ENCODE peak calls at places on chromosomes 12 and 14, in eight cellular contexts. One of them, this sample, is unnamed.

GRCh38 chr14:91402278-91403068 is 15.1 kb downstream of the CCDC88C start:
- DNase-seq in A549: no peak
- DNase-seq in IMR-90: no peak
- DNase-seq in stomach: peak
- DNase-seq in esophagus muscularis mucosa: no peak
- DNase-seq in uterus: no peak
- DNase-seq in HepG2: no peak
- DNase-seq in adrenal gland: no peak
- DNase-seq in this sample: no peak

GRCh38 chr12:56377989-56378316 is 15.3 kb upstream of the APOF start:
- DNase-seq in uterus: no peak
- DNase-seq in IMR-90: no peak
- DNase-seq in stomach: no peak
- DNase-seq in HepG2: no peak
- DNase-seq in esophagus muscularis mucosa: no peak
- DNase-seq in A549: no peak
- DNase-seq in adrenal gland: no peak
- DNase-seq in this sample: no peak

GRCh38 chr14:89574420-89574819 is 157.4 kb upstream of the FOXN3 start:
- DNase-seq in adrenal gland: no peak
- DNase-seq in stomach: no peak
- DNase-seq in HepG2: no peak
- DNase-seq in IMR-90: no peak
- DNase-seq in uterus: no peak
- DNase-seq in A549: no peak
- DNase-seq in esophagus muscularis mucosa: no peak
- DNase-seq in this sample: no peak

GRCh38 chr14:30389134-30389900 is 169.6 kb upstream of the G2E3 start:
- DNase-seq in esophagus muscularis mucosa: no peak
- DNase-seq in IMR-90: no peak
- DNase-seq in A549: no peak
- DNase-seq in stomach: no peak
- DNase-seq in uterus: no peak
- DNase-seq in HepG2: no peak
- DNase-seq in adrenal gland: peak
- DNase-seq in this sample: no peak

GRCh38 chr12:57631566-57632368 is 1.2 kb downstream of the B4GALNT1 start:
- DNase-seq in HepG2: no peak
- DNase-seq in IMR-90: no peak
- DNase-seq in A549: no peak
- DNase-seq in uterus: no peak
- DNase-seq in esophagus muscularis mucosa: peak
- DNase-seq in adrenal gland: peak
- DNase-seq in stomach: no peak
- DNase-seq in this sample: no peak

GRCh38 chr12:28216016-28216415 is 25.8 kb downstream of the CCDC91 start:
- DNase-seq in A549: no peak
- DNase-seq in uterus: no peak
- DNase-seq in adrenal gland: no peak
- DNase-seq in HepG2: no peak
- DNase-seq in stomach: no peak
- DNase-seq in esophagus muscularis mucosa: no peak
- DNase-seq in IMR-90: no peak
- DNase-seq in this sample: no peak

GRCh38 chr12:7832059-7832696 is 40.5 kb downstream of the SLC2A14 start:
- DNase-seq in A549: peak
- DNase-seq in adrenal gland: peak
- DNase-seq in stomach: no peak
- DNase-seq in IMR-90: peak
- DNase-seq in esophagus muscularis mucosa: no peak
- DNase-seq in uterus: no peak
- DNase-seq in HepG2: peak
- DNase-seq in this sample: peak

GRCh38 chr12:112839386-112839972 is 47.9 kb downstream of the RPH3A start:
- DNase-seq in stomach: no peak
- DNase-seq in esophagus muscularis mucosa: no peak
- DNase-seq in IMR-90: peak
- DNase-seq in adrenal gland: peak
- DNase-seq in HepG2: peak
- DNase-seq in uterus: no peak
- DNase-seq in A549: peak
- DNase-seq in this sample: no peak

GRCh38 chr12:81083906-81084513 is 6.1 kb downstream of the ACSS3 start:
- DNase-seq in A549: no peak
- DNase-seq in uterus: no peak
- DNase-seq in IMR-90: no peak
- DNase-seq in stomach: no peak
- DNase-seq in esophagus muscularis mucosa: no peak
- DNase-seq in adrenal gland: no peak
- DNase-seq in HepG2: no peak
- DNase-seq in this sample: no peak

GRCh38 chr12:56585098-56585497 is 45.0 kb downstream of the BAZ2A start:
- DNase-seq in adrenal gland: no peak
- DNase-seq in HepG2: no peak
- DNase-seq in uterus: no peak
- DNase-seq in esophagus muscularis mucosa: no peak
- DNase-seq in stomach: no peak
- DNase-seq in A549: no peak
- DNase-seq in IMR-90: no peak
- DNase-seq in this sample: no peak

GRCh38 chr12:47995976-47996375 is 8.3 kb downstream of the COL2A1 start:
- DNase-seq in adrenal gland: peak
- DNase-seq in HepG2: no peak
- DNase-seq in IMR-90: peak
- DNase-seq in esophagus muscularis mucosa: no peak
- DNase-seq in A549: no peak
- DNase-seq in stomach: peak
- DNase-seq in uterus: no peak
- DNase-seq in this sample: no peak

GRCh38 chr14:100317897-100318808 is 5.0 kb upstream of the SLC25A47 start:
- DNase-seq in uterus: peak
- DNase-seq in stomach: peak
- DNase-seq in HepG2: no peak
- DNase-seq in A549: peak
- DNase-seq in adrenal gland: peak
- DNase-seq in IMR-90: peak
- DNase-seq in esophagus muscularis mucosa: no peak
- DNase-seq in this sample: peak

GRCh38 chr12:131704509-131704908 is 6.4 kb upstream of the SFSWAP start:
- DNase-seq in stomach: no peak
- DNase-seq in uterus: no peak
- DNase-seq in IMR-90: no peak
- DNase-seq in A549: no peak
- DNase-seq in HepG2: no peak
- DNase-seq in adrenal gland: no peak
- DNase-seq in esophagus muscularis mucosa: no peak
- DNase-seq in this sample: no peak

GRCh38 chr14:75283884-75284563 is 5.4 kb downstream of the FOS start:
- DNase-seq in uterus: no peak
- DNase-seq in IMR-90: peak
- DNase-seq in stomach: peak
- DNase-seq in esophagus muscularis mucosa: no peak
- DNase-seq in A549: peak
- DNase-seq in adrenal gland: peak
- DNase-seq in HepG2: peak
- DNase-seq in this sample: no peak

GRCh38 chr12:123364532-123365140 is at the start of gene SBNO1:
- DNase-seq in HepG2: peak
- DNase-seq in esophagus muscularis mucosa: peak
- DNase-seq in stomach: peak
- DNase-seq in adrenal gland: peak
- DNase-seq in uterus: peak
- DNase-seq in IMR-90: peak
- DNase-seq in A549: peak
- DNase-seq in this sample: peak

GRCh38 chr12:57173089-57173488 is 25.7 kb upstream of the LRP1-AS start:
- DNase-seq in stomach: no peak
- DNase-seq in esophagus muscularis mucosa: no peak
- DNase-seq in IMR-90: no peak
- DNase-seq in A549: peak
- DNase-seq in HepG2: peak
- DNase-seq in adrenal gland: no peak
- DNase-seq in uterus: no peak
- DNase-seq in this sample: no peak

GRCh38 chr12:122834921-122835692 is at the start of gene HIP1R:
- DNase-seq in uterus: no peak
- DNase-seq in A549: peak
- DNase-seq in esophagus muscularis mucosa: no peak
- DNase-seq in HepG2: no peak
- DNase-seq in stomach: peak
- DNase-seq in IMR-90: no peak
- DNase-seq in adrenal gland: no peak
- DNase-seq in this sample: peak

GRCh38 chr14:24310666-24311604 is at the start of gene LTB4R:
- DNase-seq in IMR-90: peak
- DNase-seq in uterus: peak
- DNase-seq in A549: no peak
- DNase-seq in HepG2: no peak
- DNase-seq in adrenal gland: peak
- DNase-seq in esophagus muscularis mucosa: no peak
- DNase-seq in stomach: peak
- DNase-seq in this sample: no peak

GRCh38 chr12:43736921-43737440 is 21.6 kb downstream of the PUS7L start:
- DNase-seq in adrenal gland: no peak
- DNase-seq in A549: no peak
- DNase-seq in stomach: no peak
- DNase-seq in esophagus muscularis mucosa: no peak
- DNase-seq in IMR-90: peak
- DNase-seq in HepG2: no peak
- DNase-seq in uterus: no peak
- DNase-seq in this sample: no peak

GRCh38 chr12:52203126-52203921 is 11.5 kb upstream of the KRT80 start:
- DNase-seq in stomach: peak
- DNase-seq in uterus: no peak
- DNase-seq in adrenal gland: peak
- DNase-seq in esophagus muscularis mucosa: no peak
- DNase-seq in A549: peak
- DNase-seq in HepG2: peak
- DNase-seq in IMR-90: peak
- DNase-seq in this sample: peak

GRCh38 chr12:24034894-24035293 is 85.4 kb upstream of the SOX5 start:
- DNase-seq in A549: no peak
- DNase-seq in esophagus muscularis mucosa: no peak
- DNase-seq in adrenal gland: no peak
- DNase-seq in IMR-90: no peak
- DNase-seq in stomach: no peak
- DNase-seq in HepG2: no peak
- DNase-seq in uterus: no peak
- DNase-seq in this sample: no peak
- TF ChIP-seq POLR2A in A549: no peak
- TF ChIP-seq POLR2A in esophagus muscularis mucosa: no peak
- TF ChIP-seq POLR2A in adrenal gland: no peak
- TF ChIP-seq POLR2A in IMR-90: no peak
- TF ChIP-seq POLR2A in stomach: no peak
- TF ChIP-seq POLR2A in HepG2: no peak
- TF ChIP-seq POLR2A in uterus: no peak
- TF ChIP-seq POLR2A in this sample: no peak

GRCh38 chr12:22700126-22700525 is 75.2 kb downstream of the ETNK1 start:
- DNase-seq in esophagus muscularis mucosa: peak
- DNase-seq in A549: peak
- DNase-seq in HepG2: no peak
- DNase-seq in stomach: no peak
- DNase-seq in uterus: no peak
- DNase-seq in IMR-90: peak
- DNase-seq in adrenal gland: no peak
- DNase-seq in this sample: no peak

GRCh38 chr12:22702690-22703089 is 77.7 kb downstream of the ETNK1 start:
- DNase-seq in uterus: no peak
- DNase-seq in esophagus muscularis mucosa: no peak
- DNase-seq in IMR-90: no peak
- DNase-seq in adrenal gland: no peak
- DNase-seq in HepG2: no peak
- DNase-seq in A549: no peak
- DNase-seq in stomach: no peak
- DNase-seq in this sample: no peak
- TF ChIP-seq POLR2A in uterus: no peak
- TF ChIP-seq POLR2A in esophagus muscularis mucosa: no peak
- TF ChIP-seq POLR2A in IMR-90: no peak
- TF ChIP-seq POLR2A in adrenal gland: no peak
- TF ChIP-seq POLR2A in HepG2: no peak
- TF ChIP-seq POLR2A in A549: no peak
- TF ChIP-seq POLR2A in stomach: no peak
- TF ChIP-seq POLR2A in this sample: no peak

DNA sequence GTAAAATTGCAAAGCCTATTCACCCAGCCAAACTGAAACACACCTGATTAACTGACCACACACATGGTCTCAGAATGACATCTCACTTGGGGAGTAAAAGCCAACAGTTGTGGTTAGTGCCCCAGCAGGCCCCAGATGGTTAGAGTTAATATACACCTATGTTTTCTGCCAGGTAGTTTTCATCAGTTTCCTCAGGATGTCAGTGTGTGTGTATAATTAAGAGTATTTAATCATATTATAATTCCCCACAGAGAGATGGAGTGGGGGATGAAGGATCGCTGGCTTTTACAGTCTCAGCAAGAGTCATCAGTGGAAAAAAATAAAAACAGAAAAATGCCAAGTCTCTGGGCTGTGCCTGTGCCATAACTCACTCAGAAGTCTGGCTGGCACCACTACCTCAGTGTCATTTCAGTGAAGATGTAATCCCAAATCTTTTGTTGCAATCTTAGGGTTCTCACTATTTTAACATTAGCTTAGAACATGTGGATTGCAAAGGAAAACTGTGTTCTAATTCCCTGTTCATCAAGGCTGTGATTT is 412.5 kb downstream of the ZFP36L1 start:
- DNase-seq in IMR-90: no peak
- DNase-seq in stomach: no peak
- DNase-seq in esophagus muscularis mucosa: no peak
- DNase-seq in uterus: no peak
- DNase-seq in adrenal gland: no peak
- DNase-seq in A549: no peak
- DNase-seq in HepG2: no peak
- DNase-seq in this sample: no peak
- TF ChIP-seq POLR2A in IMR-90: no peak
- TF ChIP-seq POLR2A in stomach: no peak
- TF ChIP-seq POLR2A in esophagus muscularis mucosa: no peak
- TF ChIP-seq POLR2A in uterus: no peak
- TF ChIP-seq POLR2A in adrenal gland: no peak
- TF ChIP-seq POLR2A in A549: no peak
- TF ChIP-seq POLR2A in HepG2: no peak
- TF ChIP-seq POLR2A in this sample: no peak

DNA sequence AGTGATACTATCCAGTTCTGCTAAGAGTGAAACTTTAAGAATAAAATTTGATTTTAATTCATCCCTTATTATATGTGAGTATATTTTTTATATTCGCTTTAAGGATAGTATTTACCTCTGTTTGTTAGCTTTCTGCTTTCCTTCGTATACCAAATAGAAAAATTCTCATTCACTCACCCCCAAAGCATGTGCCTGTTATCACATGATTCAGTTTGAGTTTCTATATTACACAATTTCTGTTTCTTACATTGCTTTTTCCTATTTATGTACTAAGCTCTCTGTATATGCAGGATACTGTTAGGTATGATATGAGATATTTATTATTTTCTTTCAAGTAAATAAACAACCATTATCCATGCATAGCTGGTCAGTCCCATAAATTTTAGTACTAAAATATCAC is 275.2 kb downstream of the FBXL14 start:
- DNase-seq in IMR-90: peak
- DNase-seq in uterus: no peak
- DNase-seq in esophagus muscularis mucosa: no peak
- DNase-seq in adrenal gland: no peak
- DNase-seq in stomach: no peak
- DNase-seq in A549: no peak
- DNase-seq in HepG2: no peak
- DNase-seq in this sample: no peak
- TF ChIP-seq POLR2A in IMR-90: no peak
- TF ChIP-seq POLR2A in uterus: no peak
- TF ChIP-seq POLR2A in esophagus muscularis mucosa: no peak
- TF ChIP-seq POLR2A in adrenal gland: no peak
- TF ChIP-seq POLR2A in stomach: no peak
- TF ChIP-seq POLR2A in A549: no peak
- TF ChIP-seq POLR2A in HepG2: no peak
- TF ChIP-seq POLR2A in this sample: no peak